ENCODE peak calls at places on chromosome 5, in eight cellular contexts. K, D, Z, I, A, U, F and T are unnamed samples. For H3K27me3, the result is how much of the 10 kb centered on the place peaks cover.

GRCh38 chr5:157971466-157972324 is 112.8 kb upstream of the CLINT1 start:
- DNase-seq in K (peak), D (no peak), Z (peak), I (no peak), A (no peak), U (no peak), F (no peak), T (no peak)

GRCh38 chr5:24487371-24487770 is 157.4 kb downstream of the CDH10 start:
- DNase-seq in K (no peak), D (no peak), Z (no peak), I (no peak), A (no peak), U (no peak), F (no peak), T (no peak)

GRCh38 chr5:43017438-43017820 is 22.7 kb downstream of the ANXA2R start:
- DNase-seq in K (no peak), D (peak), Z (peak), I (no peak), A (no peak), U (peak), F (no peak), T (no peak)

GRCh38 chr5:167072225-167072624 is 1219.2 kb upstream of the WWC1 start:
- DNase-seq in K (no peak), D (no peak), Z (no peak), I (no peak), A (no peak), U (no peak), F (no peak), T (no peak)

GRCh38 chr5:167785896-167786295 is 505.5 kb upstream of the WWC1 start:
- DNase-seq in K (no peak), D (no peak), Z (no peak), I (no peak), A (no peak), U (no peak), F (no peak), T (no peak)

GRCh38 chr5:40453689-40454088 is 226.0 kb upstream of the PTGER4 start:
- DNase-seq in K (no peak), D (no peak), Z (no peak), I (no peak), A (no peak), U (no peak), F (no peak), T (no peak)

GRCh38 chr5:137085206-137085605 is 413.9 kb downstream of the SPOCK1 start:
- DNase-seq in K (no peak), D (no peak), Z (no peak), I (no peak), A (no peak), U (no peak), F (no peak), T (no peak)

GRCh38 chr5:111963555-111963954 is 206.6 kb upstream of the NREP start:
- DNase-seq in K (no peak), D (no peak), Z (no peak), I (no peak), A (no peak), U (no peak), F (no peak), T (no peak)

GRCh38 chr5:170892201-170892600 is 30.4 kb downstream of the RANBP17 start:
- DNase-seq in K (no peak), D (no peak), Z (no peak), I (no peak), A (no peak), U (no peak), F (no peak), T (peak)

GRCh38 chr5:124477577-124477976 is 268.9 kb downstream of the ZNF608 start:
- DNase-seq in K (no peak), D (no peak), Z (no peak), I (no peak), A (no peak), U (no peak), F (no peak), T (no peak)

GRCh38 chr5:169429044-169429443 is 128.1 kb upstream of the SLIT3 start:
- DNase-seq in K (no peak), D (no peak), Z (no peak), I (no peak), A (no peak), U (peak), F (no peak), T (no peak)

GRCh38 chr5:173882632-173883031 is 5.5 kb upstream of the CPEB4 start:
- DNase-seq in K (no peak), D (no peak), Z (no peak), I (peak), A (no peak), U (no peak), F (peak), T (peak)

GRCh38 chr5:73229271-73229670 is 56.3 kb downstream of the TMEM174 start:
- DNase-seq in K (no peak), D (no peak), Z (no peak), I (peak), A (no peak), U (no peak), F (no peak), T (peak)

GRCh38 chr5:38563624-38564023 is 7.2 kb upstream of the LIFR start:
- DNase-seq in K (no peak), D (no peak), Z (no peak), I (no peak), A (no peak), U (peak), F (no peak), T (no peak)

GRCh38 chr5:150345716-150346115 is 11.8 kb upstream of the TCOF1 start:
- DNase-seq in K (no peak), D (no peak), Z (no peak), I (no peak), A (no peak), U (no peak), F (no peak), T (no peak)

GRCh38 chr5:79229357-79230174 is 6.4 kb upstream of the JMY start:
- DNase-seq in K (no peak), D (no peak), Z (no peak), I (peak), A (peak), U (no peak), F (no peak), T (peak)

GRCh38 chr5:90201923-90202322 is 207.6 kb downstream of the CETN3 start:
- DNase-seq in K (no peak), D (no peak), Z (no peak), I (peak), A (no peak), U (no peak), F (no peak), T (peak)

GRCh38 chr5:128436825-128437224 is 101.2 kb downstream of the FBN2 start:
- DNase-seq in K (peak), D (no peak), Z (no peak), I (peak), A (no peak), U (no peak), F (no peak), T (peak)

GRCh38 chr5:170141636-170142035 is 35.9 kb downstream of the FOXI1 start:
- DNase-seq in K (no peak), D (no peak), Z (no peak), I (no peak), A (no peak), U (no peak), F (no peak), T (no peak)

GRCh38 chr5:144248015-144248414 is 77.3 kb downstream of the KCTD16 start:
- DNase-seq in K (no peak), D (no peak), Z (no peak), I (no peak), A (no peak), U (no peak), F (no peak), T (no peak)

GRCh38 chr5:39201160-39201794 is 18.1 kb downstream of the FYB1 start:
- DNase-seq in K (no peak), D (no peak), Z (no peak), I (no peak), A (no peak), U (no peak), F (no peak), T (no peak)

GRCh38 chr5:128216860-128217531 is 133.4 kb downstream of the SLC12A2 start:
- DNase-seq in K (no peak), D (no peak), Z (no peak), I (peak), A (no peak), U (peak), F (no peak), T (peak)

GRCh38 chr5:153551537-153552079 is 61.1 kb downstream of the GRIA1 start:
- DNase-seq in K (peak), D (no peak), Z (no peak), I (peak), A (no peak), U (no peak), F (no peak), T (peak)

GRCh38 chr5:33079548-33079947 is 361.2 kb upstream of the TARS1 start:
- DNase-seq in K (no peak), D (no peak), Z (no peak), I (no peak), A (no peak), U (no peak), F (no peak), T (no peak)

DNA sequence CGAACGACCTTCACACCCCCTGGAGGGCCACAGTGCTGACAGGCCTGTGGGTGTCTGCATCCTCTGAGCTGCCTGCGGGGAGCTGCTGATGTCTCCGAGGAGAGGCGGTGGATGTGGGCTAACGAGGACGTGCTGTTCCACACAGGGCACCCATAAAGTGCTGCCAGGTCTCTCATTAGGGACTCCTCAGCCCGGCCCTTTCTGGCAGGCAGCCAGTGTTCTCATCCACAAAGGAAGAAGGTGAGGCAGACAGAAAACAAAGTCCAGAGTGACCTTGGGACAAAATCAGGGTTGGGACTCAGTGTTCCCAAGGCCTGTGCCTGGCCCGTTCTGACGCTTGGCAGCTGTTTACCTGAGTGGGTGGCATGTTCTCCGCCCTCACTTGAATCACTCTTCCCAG is 29.3 kb downstream of the CARTPT start:
- DNase-seq in K (no peak), D (no peak), Z (no peak), I (peak), A (no peak), U (peak), F (no peak), T (peak)
- H3K27me3 ChIP-seq in K (under half), D (under half), Z (under half), I (under half), A (under half), U (under half), F (under half), T (under half)

GRCh38 chr5:35644543-35644942 is 26.9 kb downstream of the SPEF2 start:
- DNase-seq in K (peak), D (no peak), Z (no peak), I (peak), A (no peak), U (no peak), F (no peak), T (peak)
- TF ChIP-seq CTCF in K (no peak), D (no peak), Z (no peak), I (peak), A (no peak), U (no peak), F (no peak), T (no peak)

DNA sequence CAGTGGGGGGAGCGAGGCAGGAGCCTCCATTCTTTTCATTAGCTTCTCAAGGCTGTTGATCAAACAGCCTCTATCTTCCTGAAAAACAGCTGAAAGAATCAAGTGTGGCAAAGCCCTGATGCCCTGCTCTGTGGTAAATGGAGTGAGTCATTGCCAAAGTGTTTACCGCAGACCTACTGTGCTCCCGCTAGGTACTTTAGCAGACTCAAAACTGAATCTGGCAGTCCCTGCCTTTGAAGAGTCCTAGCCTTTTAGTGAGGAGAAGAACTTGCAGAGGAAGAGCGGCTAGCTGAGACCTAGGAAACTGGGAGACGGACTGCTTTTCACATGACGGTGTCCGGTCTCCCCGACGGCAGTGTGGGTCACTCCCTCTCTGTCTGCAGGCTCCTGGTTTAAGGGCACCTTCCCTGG is 3.3 kb downstream of the ANKRD33B start:
- DNase-seq in K (no peak), D (peak), Z (no peak), I (no peak), A (no peak), U (no peak), F (no peak), T (no peak)
- H3K4me3 ChIP-seq in K (no peak), D (peak), Z (no peak), I (no peak), A (peak), U (no peak), F (no peak), T (no peak)

GRCh38 chr5:12080761-12081160 is 176.5 kb upstream of the CTNND2 start:
- DNase-seq in K (no peak), D (no peak), Z (no peak), I (no peak), A (no peak), U (no peak), F (no peak), T (no peak)
- H3K27me3 ChIP-seq in K (under half), D (under half), Z (under half), I (under half), A (under half), U (under half), F (under half), T (under half)

GRCh38 chr5:178160176-178160575 is 6.5 kb upstream of the NHP2 start:
- DNase-seq in K (no peak), D (no peak), Z (no peak), I (no peak), A (no peak), U (no peak), F (no peak), T (no peak)

GRCh38 chr5:178162481-178162880 is 8.8 kb upstream of the NHP2 start:
- DNase-seq in K (no peak), D (no peak), Z (no peak), I (no peak), A (no peak), U (no peak), F (no peak), T (no peak)

GRCh38 chr5:178165585-178165984 is 11.9 kb upstream of the NHP2 start:
- DNase-seq in K (no peak), D (no peak), Z (no peak), I (no peak), A (no peak), U (no peak), F (no peak), T (no peak)

GRCh38 chr5:178163772-178164735 is 10.4 kb upstream of the NHP2 start:
- DNase-seq in K (peak), D (peak), Z (peak), I (peak), A (peak), U (peak), F (peak), T (peak)
- TF ChIP-seq CTCF in K (peak), D (peak), Z (peak), I (peak), A (peak), U (peak), F (peak), T (peak)

GRCh38 chr5:109454726-109455505 is 45.1 kb upstream of the PJA2 start:
- DNase-seq in K (no peak), D (no peak), Z (no peak), I (peak), A (no peak), U (no peak), F (no peak), T (peak)
- H3K4me3 ChIP-seq in K (no peak), D (no peak), Z (no peak), I (no peak), A (no peak), U (no peak), F (no peak), T (no peak)

GRCh38 chr5:159095218-159095617 is 4.5 kb downstream of the EBF1 start:
- DNase-seq in K (peak), D (peak), Z (no peak), I (no peak), A (no peak), U (no peak), F (no peak), T (no peak)
- H3K27me3 ChIP-seq in K (half or more), D (under half), Z (half or more), I (under half), A (under half), U (under half), F (under half), T (under half)

GRCh38 chr5:131164931-131165727 is at the start of gene HINT1:
- DNase-seq in K (peak), D (peak), Z (peak), I (peak), A (peak), U (peak), F (peak), T (peak)
- TF ChIP-seq CTCF in K (no peak), D (no peak), Z (peak), I (peak), A (peak), U (peak), F (peak), T (peak)

GRCh38 chr5:109406719-109407118 is 3.1 kb downstream of the PJA2 start:
- DNase-seq in K (no peak), D (no peak), Z (no peak), I (no peak), A (no peak), U (no peak), F (no peak), T (no peak)
- H3K4me3 ChIP-seq in K (no peak), D (peak), Z (peak), I (peak), A (peak), U (no peak), F (peak), T (no peak)

DNA sequence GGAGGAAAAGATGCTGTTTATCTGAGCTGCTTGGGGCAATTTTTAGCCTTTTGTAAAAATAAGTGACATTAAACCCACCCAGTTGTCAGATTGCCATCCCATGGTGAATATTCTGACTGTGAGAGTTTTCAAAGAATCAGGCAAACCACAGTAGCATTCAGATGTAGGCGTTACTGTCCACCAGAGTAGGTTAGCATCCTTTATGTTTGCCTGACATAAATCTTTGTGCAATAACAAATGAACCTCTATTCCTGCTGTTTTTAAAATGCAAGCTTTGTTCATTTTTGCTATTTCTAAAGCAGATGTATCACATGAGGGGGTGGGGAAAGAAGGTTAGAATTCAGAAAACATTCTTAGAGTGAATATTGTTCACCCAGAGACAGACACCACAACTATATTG is 427.8 kb downstream of the CDH9 start:
- DNase-seq in K (no peak), D (no peak), Z (no peak), I (no peak), A (no peak), U (no peak), F (no peak), T (no peak)
- H3K27me3 ChIP-seq in K (under half), D (under half), Z (under half), I (under half), A (under half), U (under half), F (under half), T (under half)